ENCODE peak calls at places on chromosomes 7 and 10, in five cellular contexts. X, Y, N, S and J are unnamed samples.

GRCh38 chr10:119680050-119680449 is 28.9 kb downstream of the BAG3 start:
- DNase-seq in Y (no peak), S (no peak), X (no peak), N (peak; percentile 70), J (no peak)

GRCh38 chr7:96921231-96921630 is 84.1 kb upstream of the DLX6 start:
- DNase-seq in X (no peak), Y (no peak), N (no peak), S (no peak), J (no peak)

GRCh38 chr10:60903096-60903495 is 40.9 kb downstream of the RHOBTB1 start:
- DNase-seq in N (no peak), Y (no peak), X (no peak), S (no peak), J (no peak)

GRCh38 chr10:58818889-58819288 is 306.2 kb downstream of the BICC1 start:
- DNase-seq in S (no peak), X (no peak), Y (no peak), N (peak; percentile 60), J (no peak)

GRCh38 chr7:155893664-155894063 is 81.4 kb upstream of the SHH start:
- DNase-seq in S (no peak), Y (no peak), X (no peak), N (no peak), J (no peak)

GRCh38 chr10:80394358-80394916 is 13.9 kb upstream of the PRXL2A start:
- DNase-seq in Y (no peak), X (no peak), N (no peak), S (no peak), J (no peak)

GRCh38 chr10:61971016-61971350 is 69.5 kb downstream of the ARID5B start:
- DNase-seq in N (no peak), X (no peak), Y (no peak), S (no peak), J (no peak)

GRCh38 chr7:102410918-102411317 is 14.8 kb downstream of the PRKRIP1 start:
- DNase-seq in N (no peak), Y (no peak), X (no peak), S (no peak), J (no peak)

GRCh38 chr10:17548162-17548561 is 69.0 kb downstream of the HACD1 start:
- DNase-seq in Y (no peak), N (no peak), X (no peak), S (no peak), J (no peak)

GRCh38 chr7:32093415-32094408 is 23.5 kb upstream of the PDE1C start:
- DNase-seq in X (no peak), Y (peak; percentile 41), S (peak; percentile 73), N (peak; percentile 60), J (no peak)

GRCh38 chr10:3350205-3350604 is 177.6 kb upstream of the PITRM1 start:
- DNase-seq in N (no peak), Y (no peak), X (no peak), S (no peak), J (no peak)

GRCh38 chr10:90712529-90712928 is 145.3 kb downstream of the HTR7 start:
- DNase-seq in N (no peak), S (no peak), X (no peak), Y (no peak), J (no peak)

GRCh38 chr7:123367508-123368122 is 166.8 kb downstream of the IQUB start:
- DNase-seq in S (peak; percentile 50), X (no peak), N (peak; percentile 46), Y (no peak), J (no peak)

GRCh38 chr7:16669581-16669980 is 23.6 kb downstream of the BZW2 start:
- DNase-seq in S (no peak), N (no peak), X (no peak), Y (no peak), J (no peak)

GRCh38 chr7:137454169-137455166 is 110.9 kb upstream of the PTN start:
- DNase-seq in Y (peak; percentile 9), X (peak; percentile 13), S (peak; percentile 16), N (peak; percentile 35), J (no peak)

GRCh38 chr7:2299131-2299829 is 15.0 kb downstream of the SNX8 start:
- DNase-seq in Y (no peak), X (no peak), S (peak; percentile 18), N (no peak), J (no peak)

GRCh38 chr7:143375298-143376034 is 5.7 kb upstream of the ZYX start:
- DNase-seq in N (no peak), Y (no peak), X (no peak), S (no peak), J (no peak)

GRCh38 chr10:123729523-123729922 is 63.4 kb downstream of the GPR26 start:
- DNase-seq in N (no peak), X (no peak), Y (no peak), S (no peak), J (no peak)

GRCh38 chr10:117240105-117240729 is 697 bp upstream of the SLC18A2 start:
- DNase-seq in Y (no peak), S (no peak), N (no peak), X (no peak), J (no peak)

GRCh38 chr10:132939957-132940790 is 2.2 kb downstream of the CFAP46 start:
- DNase-seq in X (peak; percentile 35), N (peak; percentile 62), S (peak; percentile 58), Y (no peak), J (no peak)

GRCh38 chr7:91718071-91718470 is 162.4 kb downstream of the MTERF1 start:
- DNase-seq in N (no peak), Y (no peak), X (no peak), S (no peak), J (no peak)

GRCh38 chr10:46268076-46268881 is 18.5 kb upstream of the ANTXRL start:
- DNase-seq in N (no peak), S (no peak), X (peak; percentile 29), Y (no peak), J (no peak)

GRCh38 chr10:104925232-104925851 is 284.3 kb downstream of the SORCS3 start:
- DNase-seq in X (peak; percentile 8), S (peak; percentile 58), N (peak; percentile 56), Y (no peak), J (no peak)

DNA sequence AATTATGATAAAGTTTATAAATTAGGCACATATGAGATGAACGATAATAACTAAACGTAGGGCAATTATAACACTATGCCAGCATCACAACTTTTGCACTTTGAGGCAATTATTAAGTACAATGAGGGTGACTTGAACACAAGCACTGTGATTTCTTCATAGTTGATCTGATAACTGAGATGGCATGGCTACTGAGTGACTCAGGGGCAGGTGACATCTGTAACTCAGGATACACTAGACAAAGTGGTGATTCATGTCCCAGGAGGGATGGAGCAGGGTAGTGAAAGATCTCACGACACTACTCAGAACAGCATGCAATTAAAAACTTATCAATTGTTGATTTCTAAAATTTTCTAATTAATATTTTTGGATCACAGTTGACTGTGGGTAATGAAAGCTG is 98.3 kb upstream of the ARHGAP21 start:
- DNase-seq in S (no peak), X (no peak), N (peak; percentile 48), Y (no peak), J (no peak)
- H3K27ac ChIP-seq in S (no peak overlapping the region), X (no peak overlapping the region), N (peak overlapping the region; percentile 63), Y (no peak overlapping the region), J (no peak overlapping the region)

GRCh38 chr10:77926566-77927342 is at the start of gene DLG5:
- DNase-seq in S (peak; percentile 74), X (peak; percentile 75), N (peak; percentile 55), Y (peak; percentile 80), J (no peak)
- TF ChIP-seq POLR2A in S (peak; percentile 19), X (no peak), N (peak; percentile 65), Y (peak; percentile 4), J (no peak)

GRCh38 chr10:111373696-111374095 is 296.9 kb downstream of the ADRA2A start:
- DNase-seq in X (no peak), S (no peak), N (no peak), Y (no peak), J (no peak)
- H3K9me3 ChIP-seq in X (no peaks in the 10 kb centered on the region), S (no peaks in the 10 kb centered on the region), N (no peaks in the 10 kb centered on the region), Y (no peaks in the 10 kb centered on the region), J (no peaks in the 10 kb centered on the region)

DNA sequence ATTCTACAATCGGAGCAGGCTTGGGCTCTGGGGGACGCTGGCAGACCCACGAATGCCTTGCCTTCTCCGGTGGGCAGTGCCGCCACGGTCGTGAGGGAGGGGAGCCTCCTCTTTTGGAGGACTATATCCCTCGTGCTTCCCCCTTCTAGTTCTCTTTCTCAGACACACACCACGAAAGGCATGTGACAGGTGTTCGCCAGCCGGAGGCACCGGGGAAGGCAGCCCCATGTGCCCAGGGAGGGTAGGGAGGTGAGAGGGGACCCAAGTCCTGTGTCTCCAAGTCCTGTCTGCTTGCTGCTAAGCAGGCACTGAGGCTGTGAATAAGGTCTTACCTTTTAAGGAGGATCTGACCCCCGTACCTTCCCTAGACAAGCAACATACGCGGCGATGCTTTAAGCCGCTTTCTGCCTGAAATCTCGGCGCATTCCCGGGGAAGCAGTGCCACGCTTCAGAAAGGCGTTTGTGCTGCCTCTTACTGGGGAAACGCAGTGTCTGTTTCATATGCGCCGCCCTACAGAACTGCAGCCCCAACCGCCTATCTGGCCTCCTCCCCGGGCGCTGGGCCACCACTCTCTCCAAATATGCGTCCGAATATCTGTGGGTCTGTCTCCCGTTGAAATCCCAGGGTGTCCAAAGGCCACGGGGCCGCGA is 809 bp downstream of the PLXNA4 start:
- DNase-seq in N (peak; percentile 42), X (peak; percentile 25), S (peak; percentile 42), Y (peak; percentile 48), J (no peak)
- H3K27ac ChIP-seq in N (no peak overlapping the region), X (no peak overlapping the region), S (no peak overlapping the region), Y (no peak overlapping the region), J (peak overlapping the region; percentile 42)

DNA sequence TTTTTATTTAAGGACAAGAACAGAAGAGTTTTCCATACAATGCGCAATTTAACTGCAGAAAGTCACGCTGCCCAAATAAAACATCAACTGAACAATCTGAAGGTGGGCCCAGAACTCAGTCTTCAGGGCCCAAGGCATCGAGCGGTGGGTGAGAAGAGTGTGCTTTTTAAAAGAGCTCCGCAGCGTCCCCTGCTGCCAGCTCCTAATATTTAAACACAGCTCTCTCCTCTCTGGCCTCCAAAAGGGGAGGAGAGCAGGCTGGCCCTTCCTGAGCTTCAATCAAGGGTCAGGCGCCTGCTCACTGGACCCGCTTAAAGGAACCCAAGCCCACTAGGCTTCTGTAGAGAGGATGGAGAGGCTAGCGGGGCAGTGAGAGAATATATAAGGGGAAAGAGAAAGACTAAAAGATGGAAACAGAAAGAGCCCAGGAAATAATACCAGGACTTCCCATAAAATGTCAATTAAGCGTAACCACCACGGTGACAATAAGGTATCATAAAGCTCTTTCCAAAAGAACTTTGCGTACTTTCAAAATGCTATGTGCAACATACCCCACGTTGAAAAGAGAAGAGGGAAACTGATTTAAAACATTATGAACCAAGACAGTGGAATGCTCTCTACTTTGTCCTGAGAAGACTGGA is 2.8 kb downstream of the FAM53B start:
- DNase-seq in S (peak; percentile 89), N (peak; percentile 71), Y (peak; percentile 85), X (peak; percentile 91), J (no peak)
- TF ChIP-seq POLR2A in S (no peak), N (no peak), Y (no peak), X (no peak), J (no peak)